ENCODE peak calls at places on chromosomes 6 and 20, in five cellular contexts. Q, B, N, E and J are unnamed samples.

GRCh38 chr6:156563710-156564109 is 213.5 kb upstream of the ARID1B start:
- DNase-seq in Q (no peak), B (no peak), N (no peak), E (no peak), J (peak)

GRCh38 chr6:1418471-1419191 is 29.3 kb downstream of the FOXF2 start:
- DNase-seq in Q (no peak), B (no peak), N (no peak), E (no peak), J (no peak)

GRCh38 chr20:60219984-60220540 is 261.8 kb downstream of the CDH26 start:
- DNase-seq in Q (no peak), B (no peak), N (no peak), E (no peak), J (no peak)

GRCh38 chr6:134034951-134035822 is 17.2 kb downstream of the SLC2A12 start:
- DNase-seq in Q (no peak), B (peak), N (no peak), E (no peak), J (no peak)

GRCh38 chr6:15276036-15276435 is 30.2 kb downstream of the JARID2 start:
- DNase-seq in Q (no peak), B (no peak), N (no peak), E (no peak), J (no peak)

GRCh38 chr6:9128970-9129369 is 693.6 kb upstream of the SLC35B3 start:
- DNase-seq in Q (no peak), B (no peak), N (no peak), E (no peak), J (no peak)

GRCh38 chr6:132962936-132963579 is 148.7 kb downstream of the RPS12 start:
- DNase-seq in Q (peak), B (peak), N (peak), E (peak), J (peak)

GRCh38 chr20:1835531-1835930 is 59.7 kb upstream of the SIRPA start:
- DNase-seq in Q (no peak), B (no peak), N (no peak), E (no peak), J (no peak)

GRCh38 chr20:53343433-53343832 is 250.2 kb downstream of the ZNF217 start:
- DNase-seq in Q (no peak), B (no peak), N (no peak), E (no peak), J (no peak)

GRCh38 chr6:13604135-13604534 is 11.0 kb upstream of the NOL7 start:
- DNase-seq in Q (no peak), B (no peak), N (no peak), E (no peak), J (no peak)

GRCh38 chr6:19454999-19455392 is 382.2 kb upstream of the ID4 start:
- DNase-seq in Q (no peak), B (no peak), N (no peak), E (no peak), J (no peak)

GRCh38 chr20:57514273-57514751 is 10.6 kb downstream of the CTCFL start:
- DNase-seq in Q (peak), B (peak), N (no peak), E (no peak), J (peak)

GRCh38 chr6:145139451-145139850 is 595.9 kb downstream of the EPM2A start:
- DNase-seq in Q (no peak), B (no peak), N (no peak), E (no peak), J (no peak)

GRCh38 chr6:112016335-112016734 is 37.6 kb upstream of the CCN6 start:
- DNase-seq in Q (peak), B (peak), N (no peak), E (no peak), J (no peak)

GRCh38 chr6:44068607-44069296 is 58.5 kb downstream of the MRPL14 start:
- DNase-seq in Q (no peak), B (no peak), N (no peak), E (no peak), J (no peak)

GRCh38 chr6:47455533-47456209 is 21.9 kb upstream of the CD2AP start:
- DNase-seq in Q (no peak), B (peak), N (no peak), E (no peak), J (no peak)

GRCh38 chr6:24891004-24891403 is 44.8 kb downstream of the RIPOR2 start:
- DNase-seq in Q (no peak), B (no peak), N (no peak), E (no peak), J (no peak)

GRCh38 chr20:54321688-54322087 is 113.8 kb downstream of the PFDN4 start:
- DNase-seq in Q (no peak), B (no peak), N (no peak), E (no peak), J (no peak)

GRCh38 chr6:131383421-131384411 is 189.3 kb upstream of the ARG1 start:
- DNase-seq in Q (no peak), B (no peak), N (no peak), E (no peak), J (peak)

GRCh38 chr6:650098-650497 is 6.8 kb downstream of the HUS1B start:
- DNase-seq in Q (no peak), B (no peak), N (no peak), E (no peak), J (no peak)

GRCh38 chr20:46739441-46740213 is 30.2 kb downstream of the SLC2A10 start:
- DNase-seq in Q (no peak), B (peak), N (no peak), E (no peak), J (no peak)

GRCh38 chr20:38050691-38051090 is 17.1 kb downstream of the RPRD1B start:
- DNase-seq in Q (no peak), B (no peak), N (no peak), E (no peak), J (no peak)

GRCh38 chr20:38186788-38187221 is 21.7 kb upstream of the TGM2 start:
- DNase-seq in Q (no peak), B (peak), N (no peak), E (no peak), J (no peak)

GRCh38 chr20:31916724-31917123 is 35.1 kb downstream of the PDRG1 start:
- DNase-seq in Q (no peak), B (no peak), N (no peak), E (no peak), J (no peak)

GRCh38 chr20:54630582-54630981 is 155.2 kb downstream of the DOK5 start:
- DNase-seq in Q (no peak), B (no peak), N (no peak), E (no peak), J (no peak)

GRCh38 chr6:168044521-168045130 is 34.4 kb downstream of the FRMD1 start:
- DNase-seq in Q (no peak), B (no peak), N (no peak), E (no peak), J (no peak)

GRCh38 chr6:143689852-143690251 is 12.1 kb downstream of the PHACTR2 start:
- DNase-seq in Q (no peak), B (no peak), N (no peak), E (no peak), J (no peak)

GRCh38 chr6:31775184-31775583 is 1.9 kb downstream of the VWA7 start:
- DNase-seq in Q (no peak), B (peak), N (peak), E (no peak), J (no peak)

GRCh38 chr6:117521785-117522502 is 39.5 kb downstream of the DCBLD1 start:
- DNase-seq in Q (no peak), B (no peak), N (no peak), E (no peak), J (no peak)

GRCh38 chr6:110475255-110475654 is 1.2 kb downstream of the SLC22A16 start:
- DNase-seq in Q (peak), B (no peak), N (no peak), E (no peak), J (no peak)